ENCODE peak calls at places on chromosome 7, in five cellular contexts. X is GM23338, T is kidney, D is IMR-90, K is HFF-Myc. C is an unnamed sample.

GRCh38 chr7:73678862-73679261 is 4.4 kb downstream of the DNAJC30 start:
- DNase-seq in D (no peak), X (no peak), T (no peak), K (no peak), C (no peak)

GRCh38 chr7:131234719-131235488 is 92.8 kb upstream of the MKLN1 start:
- DNase-seq in X (no peak), K (no peak), T (no peak), D (peak; percentile 13), C (no peak)

GRCh38 chr7:134859783-134860182 is 80.3 kb downstream of the CALD1 start:
- DNase-seq in K (no peak), X (no peak), D (no peak), T (no peak), C (no peak)

GRCh38 chr7:44634839-44635591 is 28.6 kb downstream of the OGDH start:
- DNase-seq in X (no peak), K (no peak), D (no peak), T (no peak), C (no peak)

GRCh38 chr7:102973096-102973802 is 60.4 kb downstream of the LRRC17 start:
- DNase-seq in T (no peak), K (no peak), X (peak; percentile 14), D (no peak), C (peak; percentile 64)

GRCh38 chr7:35386816-35387429 is 133.0 kb upstream of the TBX20 start:
- DNase-seq in D (no peak), K (no peak), X (no peak), T (no peak), C (no peak)

GRCh38 chr7:152050547-152050971 is 25.1 kb downstream of the GALNT11 start:
- DNase-seq in T (no peak), X (no peak), K (no peak), D (peak; percentile 52), C (peak; percentile 74)

GRCh38 chr7:143385891-143386781 is 5.0 kb downstream of the ZYX start:
- DNase-seq in X (no peak), K (no peak), T (peak; percentile 72), D (no peak), C (peak; percentile 54)

GRCh38 chr7:23347682-23348180 is 48.6 kb downstream of the MALSU1 start:
- DNase-seq in T (no peak), D (peak; percentile 91), X (no peak), K (peak; percentile 81), C (peak; percentile 85)

GRCh38 chr7:40700653-40701475 is 566.1 kb downstream of the SUGCT start:
- DNase-seq in D (peak; percentile 23), T (no peak), K (no peak), X (peak; percentile 51), C (peak; percentile 56)

GRCh38 chr7:47470567-47471357 is 111.1 kb downstream of the TNS3 start:
- DNase-seq in D (no peak), K (no peak), X (peak; percentile 83), T (no peak), C (no peak)

GRCh38 chr7:25665346-25665745 is 437.1 kb upstream of the NPVF start:
- DNase-seq in D (no peak), X (no peak), T (no peak), K (no peak), C (no peak)

C was measured in astrocyte.